ENCODE peak calls at places on chromosome 15, in four cellular contexts. A is astrocyte, B is endothelial cell of umbilical vein, Q is PC-3. Y is an unnamed sample.

GRCh38 chr15:86685263-86685662 is 605.6 kb downstream of the AGBL1 start:
- DNase-seq in B (no peak), Q (peak; percentile 8), A (no peak), Y (no peak)

GRCh38 chr15:80095959-80096358 is 36.5 kb downstream of the ZFAND6 start:
- DNase-seq in B (no peak), Q (no peak), A (no peak), Y (no peak)

GRCh38 chr15:40307421-40308165 is at the start of gene PLCB2:
- DNase-seq in A (no peak), B (no peak), Q (no peak), Y (no peak)

GRCh38 chr15:56045068-56045748 is 51.8 kb upstream of the NEDD4 start:
- DNase-seq in A (no peak), Q (peak; percentile 60), B (no peak), Y (no peak)

GRCh38 chr15:85800460-85801123 is 5.9 kb upstream of the KLHL25 start:
- DNase-seq in Q (peak; percentile 93), B (no peak), A (peak; percentile 55), Y (no peak)

GRCh38 chr15:53611145-53611920 is 148.1 kb downstream of the WDR72 start:
- DNase-seq in B (peak; percentile 97), A (peak; percentile 45), Q (peak; percentile 21), Y (no peak)

GRCh38 chr15:31326729-31327673 is at the start of gene KLF13:
- DNase-seq in Q (peak; percentile 55), B (no peak), A (no peak), Y (no peak)

GRCh38 chr15:74845581-74845980 is 2.6 kb upstream of the ULK3 start:
- DNase-seq in A (no peak), B (no peak), Q (no peak), Y (no peak)

GRCh38 chr15:49235446-49236207 is 65.6 kb downstream of the GALK2 start:
- DNase-seq in Q (peak; percentile 60), A (peak; percentile 71), B (peak; percentile 92), Y (no peak)

GRCh38 chr15:46394463-46394862 is 759.6 kb downstream of the SQOR start:
- DNase-seq in A (no peak), B (no peak), Q (no peak), Y (no peak)

GRCh38 chr15:51533672-51534398 is 88.7 kb downstream of the DMXL2 start:
- DNase-seq in Q (peak; percentile 32), B (no peak), A (no peak), Y (no peak)

GRCh38 chr15:99090011-99090699 is 14.7 kb upstream of the SYNM start:
- DNase-seq in Q (no peak), B (no peak), A (no peak), Y (no peak)

GRCh38 chr15:62138124-62138523 is 27.0 kb downstream of the C2CD4B start:
- DNase-seq in Q (peak; percentile 76), A (peak; percentile 90), B (peak; percentile 94), Y (no peak)

GRCh38 chr15:45689616-45690015 is 54.8 kb downstream of the SQOR start:
- DNase-seq in B (no peak), A (no peak), Q (peak; percentile 9), Y (no peak)

GRCh38 chr15:58622877-58623276 is 126.6 kb downstream of the ADAM10 start:
- DNase-seq in B (no peak), Q (no peak), A (no peak), Y (no peak)

GRCh38 chr15:25248583-25249235 is 190.1 kb downstream of the UBE3A start:
- DNase-seq in A (no peak), B (no peak), Q (no peak), Y (no peak)

GRCh38 chr15:61742591-61742990 is 317.7 kb downstream of the VPS13C start:
- DNase-seq in A (no peak), Q (peak; percentile 39), B (no peak), Y (no peak)

GRCh38 chr15:41899854-41900442 is 6.1 kb upstream of the SPTBN5 start:
- DNase-seq in Q (no peak), A (no peak), B (no peak), Y (no peak)

GRCh38 chr15:60396100-60396499 is 1.7 kb downstream of the ANXA2 start:
- DNase-seq in Q (peak; percentile 34), A (no peak), B (no peak), Y (no peak)

GRCh38 chr15:69815793-69816192 is 281.9 kb downstream of the TLE3 start:
- DNase-seq in B (no peak), Q (no peak), A (no peak), Y (no peak)

GRCh38 chr15:69816522-69816921 is 281.2 kb downstream of the TLE3 start:
- DNase-seq in Q (no peak), A (no peak), B (no peak), Y (no peak)

GRCh38 chr15:69812881-69813280 is 284.8 kb downstream of the TLE3 start:
- DNase-seq in B (no peak), Q (no peak), A (no peak), Y (no peak)

GRCh38 chr15:69810441-69811071 is 287.2 kb downstream of the TLE3 start:
- DNase-seq in A (no peak), B (peak; percentile 30), Q (no peak), Y (no peak)

DNA sequence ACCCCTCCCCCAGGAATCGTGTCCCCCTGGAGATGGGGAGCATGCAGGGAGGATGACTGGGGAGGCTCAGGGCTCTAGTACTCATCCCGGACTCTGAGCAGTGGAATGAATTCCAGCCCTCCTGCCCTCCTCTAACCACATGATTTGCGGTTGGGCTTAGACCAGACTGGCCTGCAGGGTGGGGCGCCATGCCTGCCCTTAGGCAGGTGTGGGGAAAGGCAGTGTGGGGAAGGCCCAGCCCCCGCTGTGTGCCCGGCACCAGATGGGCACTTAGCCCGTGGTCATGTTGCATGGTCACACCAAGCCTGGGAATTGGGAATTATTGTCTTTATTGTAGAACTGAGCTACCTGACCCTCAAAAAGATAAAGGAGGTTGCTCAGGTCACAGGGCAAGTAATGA is 283.8 kb downstream of the TLE3 start:
- DNase-seq in B (no peak), Q (no peak), A (no peak), Y (no peak)
- H3K9ac ChIP-seq in B (no peak overlapping the region), Q (no peak overlapping the region), A (no peak overlapping the region), Y (no peak overlapping the region)

GRCh38 chr15:70826634-70827033 is 27.3 kb downstream of the LARP6 start:
- DNase-seq in B (peak; percentile 36), A (peak; percentile 61), Q (peak; percentile 89), Y (no peak)
- H3K9ac ChIP-seq in B (no peak overlapping the region), A (peak overlapping the region; percentile 10), Q (peak overlapping the region; percentile 51), Y (no peak overlapping the region)

GRCh38 chr15:63484433-63484832 is 20.0 kb upstream of the USP3 start:
- DNase-seq in Q (no peak), B (no peak), A (no peak), Y (no peak)
- H3K9ac ChIP-seq in Q (no peak overlapping the region), B (no peak overlapping the region), A (no peak overlapping the region), Y (no peak overlapping the region)

GRCh38 chr15:89664441-89664840 is 9.2 kb upstream of the KIF7 start:
- DNase-seq in B (no peak), Q (no peak), A (no peak), Y (no peak)

GRCh38 chr15:89666858-89667705 is 11.8 kb upstream of the KIF7 start:
- DNase-seq in Q (no peak), A (no peak), B (no peak), Y (no peak)

GRCh38 chr15:89666147-89666857 is 11.0 kb upstream of the KIF7 start:
- DNase-seq in A (no peak), Q (no peak), B (no peak), Y (no peak)

GRCh38 chr15:89664951-89665350 is 9.7 kb upstream of the KIF7 start:
- DNase-seq in Q (no peak), A (no peak), B (no peak), Y (no peak)

DNA sequence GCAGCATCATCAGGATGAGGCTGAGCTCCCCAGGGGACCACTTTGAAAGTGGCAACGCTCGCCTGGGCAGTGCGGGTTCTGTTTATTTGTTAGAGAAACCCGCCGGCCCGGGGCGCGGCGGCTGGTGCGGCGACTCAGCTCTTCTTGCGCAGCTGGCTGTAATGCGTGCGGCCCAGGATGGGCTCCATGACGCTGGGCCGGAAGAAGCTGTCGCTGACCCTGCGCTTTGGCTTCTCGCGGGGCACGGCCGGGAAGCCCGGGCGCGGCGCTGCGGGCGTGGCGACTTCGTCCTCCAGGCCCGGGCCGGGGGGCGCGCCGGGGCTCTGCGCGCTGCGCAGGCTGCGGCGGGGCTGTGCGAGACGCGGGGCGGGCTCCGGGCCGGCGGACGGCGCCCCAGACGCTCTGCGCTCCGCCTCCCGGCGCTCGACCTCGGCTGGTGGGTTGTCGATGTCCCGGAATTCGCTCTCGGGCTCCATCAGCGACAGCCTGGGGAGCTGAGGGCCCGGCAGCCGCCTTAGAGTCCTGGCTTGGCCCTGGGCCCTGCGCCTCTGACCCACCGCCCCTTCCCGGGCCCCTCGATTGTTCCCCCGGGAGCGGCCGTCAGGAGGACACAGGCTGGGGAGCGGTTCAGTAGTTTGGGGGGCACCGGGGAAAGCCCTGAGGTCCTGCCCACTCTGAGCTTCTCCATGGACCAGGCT is 10.3 kb upstream of the KIF7 start:
- DNase-seq in Q (peak; percentile 55), B (peak; percentile 36), A (peak; percentile 58), Y (peak; percentile 25)
- H3K9ac ChIP-seq in Q (peak overlapping the region; percentile 45), B (peak overlapping the region; percentile 54), A (peak overlapping the region; percentile 59), Y (peak overlapping the region; percentile 75)